ENCODE peak calls at places on chromosomes 4 and X, in five cellular contexts. One of them, this sample, is unnamed.

GRCh38 chr4:40909363-40909876 is 159.7 kb downstream of the NSUN7 start:
- DNase-seq in heart left ventricle: no peak
- DNase-seq in mucosa of descending colon: no peak
- DNase-seq in ovary: no peak
- DNase-seq in astrocyte: peak; percentile 87
- DNase-seq in this sample: no peak

GRCh38 chr4:6855692-6856297 is 53.8 kb upstream of the TBC1D14 start:
- DNase-seq in heart left ventricle: no peak
- DNase-seq in mucosa of descending colon: no peak
- DNase-seq in ovary: no peak
- DNase-seq in astrocyte: peak; percentile 73
- DNase-seq in this sample: peak; percentile 9

GRCh38 chr4:76200771-76201224 is 12.8 kb downstream of the SCARB2 start:
- DNase-seq in heart left ventricle: no peak
- DNase-seq in mucosa of descending colon: no peak
- DNase-seq in ovary: no peak
- DNase-seq in astrocyte: no peak
- DNase-seq in this sample: peak; percentile 97

GRCh38 chr4:1164956-1165545 is 7.3 kb downstream of the SPON2 start:
- DNase-seq in heart left ventricle: no peak
- DNase-seq in mucosa of descending colon: no peak
- DNase-seq in ovary: no peak
- DNase-seq in astrocyte: no peak
- DNase-seq in this sample: no peak

GRCh38 chrX:8738588-8739189 is 6.8 kb upstream of the ANOS1 start:
- DNase-seq in heart left ventricle: no peak
- DNase-seq in mucosa of descending colon: no peak
- DNase-seq in ovary: no peak
- DNase-seq in astrocyte: no peak
- DNase-seq in this sample: peak; percentile 15

GRCh38 chr4:96383349-96383748 is 543.5 kb downstream of the PDHA2 start:
- DNase-seq in heart left ventricle: no peak
- DNase-seq in mucosa of descending colon: no peak
- DNase-seq in ovary: no peak
- DNase-seq in astrocyte: no peak
- DNase-seq in this sample: no peak

GRCh38 chr4:25233194-25233593 is 639 bp upstream of the PI4K2B start:
- DNase-seq in heart left ventricle: no peak
- DNase-seq in mucosa of descending colon: no peak
- DNase-seq in ovary: no peak
- DNase-seq in astrocyte: no peak
- DNase-seq in this sample: no peak

GRCh38 chrX:143873343-143873742 is 10.5 kb upstream of the UBE2NL start:
- DNase-seq in heart left ventricle: no peak
- DNase-seq in mucosa of descending colon: no peak
- DNase-seq in ovary: no peak
- DNase-seq in astrocyte: peak; percentile 7
- DNase-seq in this sample: no peak

GRCh38 chr4:43331226-43332078 is 438.9 kb downstream of the GRXCR1 start:
- DNase-seq in heart left ventricle: no peak
- DNase-seq in mucosa of descending colon: no peak
- DNase-seq in ovary: no peak
- DNase-seq in astrocyte: peak; percentile 89
- DNase-seq in this sample: no peak

GRCh38 chrX:12956704-12957541 is 18.0 kb upstream of the TMSB4X start:
- DNase-seq in heart left ventricle: no peak
- DNase-seq in mucosa of descending colon: no peak
- DNase-seq in ovary: no peak
- DNase-seq in astrocyte: peak; percentile 61
- DNase-seq in this sample: peak; percentile 53

GRCh38 chr4:86032476-86033022 is 327.3 kb downstream of the MAPK10 start:
- DNase-seq in heart left ventricle: no peak
- DNase-seq in mucosa of descending colon: no peak
- DNase-seq in ovary: no peak
- DNase-seq in astrocyte: peak; percentile 95
- DNase-seq in this sample: no peak

GRCh38 chr4:10891866-10892265 is 207.3 kb upstream of the CLNK start:
- DNase-seq in heart left ventricle: no peak
- DNase-seq in mucosa of descending colon: no peak
- DNase-seq in ovary: no peak
- DNase-seq in astrocyte: no peak
- DNase-seq in this sample: no peak

GRCh38 chr4:78058591-78059523 is 1.7 kb downstream of the FRAS1 start:
- DNase-seq in heart left ventricle: peak; percentile 32
- DNase-seq in mucosa of descending colon: peak; percentile 60
- DNase-seq in ovary: no peak
- DNase-seq in astrocyte: peak; percentile 15
- DNase-seq in this sample: peak; percentile 33

GRCh38 chr4:19983072-19983471 is 268.6 kb upstream of the SLIT2 start:
- DNase-seq in heart left ventricle: no peak
- DNase-seq in mucosa of descending colon: no peak
- DNase-seq in ovary: no peak
- DNase-seq in astrocyte: peak; percentile 96
- DNase-seq in this sample: no peak

GRCh38 chr4:89245459-89245858 is 62.1 kb downstream of the GPRIN3 start:
- DNase-seq in heart left ventricle: no peak
- DNase-seq in mucosa of descending colon: no peak
- DNase-seq in ovary: no peak
- DNase-seq in astrocyte: no peak
- DNase-seq in this sample: peak; percentile 47

GRCh38 chr4:95155759-95156451 is 392.9 kb downstream of the UNC5C start:
- DNase-seq in heart left ventricle: no peak
- DNase-seq in mucosa of descending colon: no peak
- DNase-seq in ovary: no peak
- DNase-seq in astrocyte: peak; percentile 55
- DNase-seq in this sample: peak; percentile 21

GRCh38 chr4:68375667-68376559 is 26.0 kb upstream of the YTHDC1 start:
- DNase-seq in heart left ventricle: peak; percentile 11
- DNase-seq in mucosa of descending colon: peak; percentile 58
- DNase-seq in ovary: no peak
- DNase-seq in astrocyte: peak; percentile 41
- DNase-seq in this sample: peak; percentile 70

GRCh38 chrX:49272426-49272825 is 2.8 kb downstream of the PPP1R3F start:
- DNase-seq in heart left ventricle: no peak
- DNase-seq in mucosa of descending colon: no peak
- DNase-seq in ovary: no peak
- DNase-seq in astrocyte: no peak
- DNase-seq in this sample: no peak
- H3K4me1 ChIP-seq in heart left ventricle: no peaks in the 10 kb centered on the region
- H3K4me1 ChIP-seq in mucosa of descending colon: peaks cover 7% of the 10 kb centered on the region
- H3K4me1 ChIP-seq in ovary: peaks cover 8% of the 10 kb centered on the region
- H3K4me1 ChIP-seq in astrocyte: peaks cover 16% of the 10 kb centered on the region
- H3K4me1 ChIP-seq in this sample: peaks cover 5% of the 10 kb centered on the region

DNA sequence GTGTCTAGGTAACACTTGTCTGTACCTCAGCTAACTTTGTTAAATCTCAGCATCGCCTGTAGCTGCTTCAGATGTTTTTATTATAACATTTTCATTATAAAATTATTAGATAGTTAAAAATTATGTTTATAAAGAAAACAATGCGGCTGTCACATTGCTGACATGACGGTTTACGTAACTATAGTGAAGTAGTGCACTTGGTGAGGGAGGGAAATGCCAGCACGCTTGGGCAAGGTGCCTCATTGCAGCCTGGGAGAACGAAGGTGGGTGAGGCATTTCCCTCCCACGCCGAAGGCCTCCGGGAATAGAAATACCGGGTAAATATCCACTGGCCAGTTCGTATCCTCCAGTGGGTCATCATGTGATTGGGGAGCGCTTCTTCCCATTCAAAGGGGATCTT is 15.9 kb downstream of the TMEM187 start:
- DNase-seq in heart left ventricle: no peak
- DNase-seq in mucosa of descending colon: no peak
- DNase-seq in ovary: no peak
- DNase-seq in astrocyte: no peak
- DNase-seq in this sample: no peak
- H3K4me1 ChIP-seq in heart left ventricle: no peaks in the 10 kb centered on the region
- H3K4me1 ChIP-seq in mucosa of descending colon: peaks cover 4% of the 10 kb centered on the region
- H3K4me1 ChIP-seq in ovary: no peaks in the 10 kb centered on the region
- H3K4me1 ChIP-seq in astrocyte: no peaks in the 10 kb centered on the region
- H3K4me1 ChIP-seq in this sample: peaks cover 3% of the 10 kb centered on the region

DNA sequence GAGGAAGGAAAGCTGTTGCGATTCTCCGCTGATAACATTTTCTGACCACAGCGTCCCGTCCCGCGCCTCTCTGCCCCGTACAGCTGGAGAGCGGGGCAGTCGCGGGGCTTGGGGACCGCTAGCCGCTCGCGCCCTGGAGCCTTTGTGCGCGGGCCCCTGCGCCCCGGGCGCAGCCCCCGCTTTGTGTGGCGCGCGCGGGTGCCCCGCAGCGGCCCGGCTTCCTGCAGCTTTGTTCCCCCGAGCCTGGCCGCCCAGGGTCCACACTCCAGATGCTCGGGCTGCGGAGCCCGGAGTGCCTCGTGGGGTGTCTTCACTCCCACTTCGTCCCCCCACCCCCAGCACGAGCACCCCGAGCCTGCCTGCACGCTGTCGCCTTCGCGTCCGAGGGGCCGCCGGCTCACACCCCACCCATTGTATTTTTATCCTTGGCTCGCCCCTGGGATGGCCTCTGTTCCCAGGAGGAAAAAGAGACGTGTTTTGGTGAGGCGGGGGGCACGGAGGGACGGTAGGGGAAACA is 535 bp downstream of the TMEM131L start:
- DNase-seq in heart left ventricle: no peak
- DNase-seq in mucosa of descending colon: peak; percentile 66
- DNase-seq in ovary: peak; percentile 22
- DNase-seq in astrocyte: no peak
- DNase-seq in this sample: no peak
- H3K4me1 ChIP-seq in heart left ventricle: no peaks in the 10 kb centered on the region
- H3K4me1 ChIP-seq in mucosa of descending colon: peaks cover 32% of the 10 kb centered on the region
- H3K4me1 ChIP-seq in ovary: peaks cover 3% of the 10 kb centered on the region
- H3K4me1 ChIP-seq in astrocyte: peaks cover 4% of the 10 kb centered on the region
- H3K4me1 ChIP-seq in this sample: no peaks in the 10 kb centered on the region

GRCh38 chrX:10603612-10604011 is 16.8 kb downstream of the MID1 start:
- DNase-seq in heart left ventricle: no peak
- DNase-seq in mucosa of descending colon: no peak
- DNase-seq in ovary: no peak
- DNase-seq in astrocyte: no peak
- DNase-seq in this sample: no peak
- H3K4me1 ChIP-seq in heart left ventricle: no peaks in the 10 kb centered on the region
- H3K4me1 ChIP-seq in mucosa of descending colon: no peaks in the 10 kb centered on the region
- H3K4me1 ChIP-seq in ovary: no peaks in the 10 kb centered on the region
- H3K4me1 ChIP-seq in astrocyte: no peaks in the 10 kb centered on the region
- H3K4me1 ChIP-seq in this sample: no peaks in the 10 kb centered on the region

GRCh38 chr4:119209077-119209476 is 3.4 kb upstream of the USP53 start:
- DNase-seq in heart left ventricle: no peak
- DNase-seq in mucosa of descending colon: no peak
- DNase-seq in ovary: no peak
- DNase-seq in astrocyte: peak; percentile 89
- DNase-seq in this sample: peak; percentile 5

GRCh38 chr4:119209586-119209985 is 2.9 kb upstream of the USP53 start:
- DNase-seq in heart left ventricle: no peak
- DNase-seq in mucosa of descending colon: no peak
- DNase-seq in ovary: no peak
- DNase-seq in astrocyte: no peak
- DNase-seq in this sample: no peak

GRCh38 chr4:119211856-119212250 is 660 bp upstream of the USP53 start:
- DNase-seq in heart left ventricle: no peak
- DNase-seq in mucosa of descending colon: no peak
- DNase-seq in ovary: no peak
- DNase-seq in astrocyte: no peak
- DNase-seq in this sample: no peak

GRCh38 chr4:119212251-119212963 is at the start of gene USP53:
- DNase-seq in heart left ventricle: peak; percentile 95
- DNase-seq in mucosa of descending colon: peak; percentile 99
- DNase-seq in ovary: peak; percentile 98
- DNase-seq in astrocyte: peak; percentile 92
- DNase-seq in this sample: peak; percentile 98

GRCh38 chr4:119210760-119211159 is 1.8 kb upstream of the USP53 start:
- DNase-seq in heart left ventricle: no peak
- DNase-seq in mucosa of descending colon: no peak
- DNase-seq in ovary: no peak
- DNase-seq in astrocyte: no peak
- DNase-seq in this sample: no peak
- H3K4me1 ChIP-seq in heart left ventricle: no peaks in the 10 kb centered on the region
- H3K4me1 ChIP-seq in mucosa of descending colon: peaks cover 21% of the 10 kb centered on the region
- H3K4me1 ChIP-seq in ovary: no peaks in the 10 kb centered on the region
- H3K4me1 ChIP-seq in astrocyte: peaks cover 14% of the 10 kb centered on the region
- H3K4me1 ChIP-seq in this sample: no peaks in the 10 kb centered on the region

GRCh38 chr4:8615366-8615765 is 22.8 kb downstream of the CPZ start:
- DNase-seq in heart left ventricle: no peak
- DNase-seq in mucosa of descending colon: peak; percentile 13
- DNase-seq in ovary: peak; percentile 4
- DNase-seq in astrocyte: no peak
- DNase-seq in this sample: no peak

GRCh38 chr4:8612646-8613045 is 20.1 kb downstream of the CPZ start:
- DNase-seq in heart left ventricle: no peak
- DNase-seq in mucosa of descending colon: peak; percentile 25
- DNase-seq in ovary: peak; percentile 3
- DNase-seq in astrocyte: no peak
- DNase-seq in this sample: no peak

GRCh38 chr4:8614365-8615193 is 22.0 kb downstream of the CPZ start:
- DNase-seq in heart left ventricle: no peak
- DNase-seq in mucosa of descending colon: peak; percentile 23
- DNase-seq in ovary: peak; percentile 10
- DNase-seq in astrocyte: no peak
- DNase-seq in this sample: no peak

GRCh38 chr4:8615921-8616787 is 23.6 kb downstream of the CPZ start:
- DNase-seq in heart left ventricle: no peak
- DNase-seq in mucosa of descending colon: peak; percentile 18
- DNase-seq in ovary: peak; percentile 6
- DNase-seq in astrocyte: no peak
- DNase-seq in this sample: no peak

GRCh38 chr4:8613421-8614364 is 21.1 kb downstream of the CPZ start:
- DNase-seq in heart left ventricle: no peak
- DNase-seq in mucosa of descending colon: peak; percentile 33
- DNase-seq in ovary: peak; percentile 9
- DNase-seq in astrocyte: no peak
- DNase-seq in this sample: no peak
- H3K4me1 ChIP-seq in heart left ventricle: peaks cover 3% of the 10 kb centered on the region
- H3K4me1 ChIP-seq in mucosa of descending colon: no peaks in the 10 kb centered on the region
- H3K4me1 ChIP-seq in ovary: no peaks in the 10 kb centered on the region
- H3K4me1 ChIP-seq in astrocyte: no peaks in the 10 kb centered on the region
- H3K4me1 ChIP-seq in this sample: no peaks in the 10 kb centered on the region